ENCODE peak calls at places on chromosomes 13 and 19, in eight cellular contexts. P is mesenchymal stem cell; A is IMR-90; R is left lung; M is HCT116; X is CD4-positive, CD25-positive, alpha-beta regulatory T cell; E is heart left ventricle; K is thoracic aorta. Y is an unnamed sample. For H3K4me1, the result is how much of the 10 kb centered on the place peaks cover.

GRCh38 chr19:6362351-6362801 is 1.0 kb downstream of the CLPP start:
- DNase-seq in X (no peak), A (no peak), R (no peak), P (peak), K (no peak), E (no peak), M (no peak), Y (no peak)

GRCh38 chr13:74289861-74290260 is 155.7 kb upstream of the KLF12 start:
- DNase-seq in E (no peak), K (no peak), A (no peak), M (no peak), R (no peak), X (no peak), P (no peak), Y (no peak)

GRCh38 chr13:85798999-85799646 is at the start of gene SLITRK6:
- DNase-seq in K (no peak), X (no peak), E (no peak), A (peak), M (peak), P (peak), R (no peak), Y (no peak)

GRCh38 chr19:33280351-33280921 is 21.9 kb downstream of the CEBPA start:
- DNase-seq in E (no peak), K (no peak), M (no peak), X (no peak), R (no peak), A (no peak), P (no peak), Y (no peak)

GRCh38 chr19:16463991-16464575 is 7.7 kb downstream of the EPS15L1 start:
- DNase-seq in E (no peak), M (no peak), R (no peak), K (no peak), P (peak), X (no peak), A (peak), Y (no peak)

GRCh38 chr13:32585625-32586021 is 629 bp upstream of the PDS5B start:
- DNase-seq in P (no peak), X (no peak), M (no peak), E (no peak), R (no peak), K (no peak), A (no peak), Y (no peak)

GRCh38 chr19:15197275-15198005 is 3.4 kb downstream of the NOTCH3 start:
- DNase-seq in P (no peak), K (no peak), E (no peak), X (no peak), M (no peak), A (peak), R (no peak), Y (no peak)

GRCh38 chr13:30605052-30605451 is 12.7 kb upstream of the USPL1 start:
- DNase-seq in E (no peak), P (no peak), X (no peak), K (no peak), A (no peak), R (no peak), M (no peak), Y (no peak)

GRCh38 chr19:50333737-50334617 is 4.8 kb upstream of the KCNC3 start:
- DNase-seq in E (peak), M (no peak), A (no peak), P (peak), X (peak), R (peak), K (no peak), Y (peak)

GRCh38 chr19:57708641-57709354 is at the start of gene ZNF154:
- DNase-seq in K (no peak), M (no peak), A (peak), E (peak), X (peak), R (peak), P (peak), Y (peak)

GRCh38 chr13:42110410-42111155 is 62.1 kb downstream of the DGKH start:
- DNase-seq in X (peak), K (no peak), A (peak), M (peak), R (no peak), P (peak), E (no peak), Y (no peak)

GRCh38 chr13:30796132-30796832 is 60.9 kb downstream of the ALOX5AP start:
- DNase-seq in M (no peak), K (no peak), P (peak), X (no peak), R (no peak), E (no peak), A (peak), Y (no peak)

GRCh38 chr13:20945952-20946383 is 43.4 kb upstream of the XPO4 start:
- DNase-seq in K (no peak), M (no peak), A (no peak), E (no peak), R (peak), X (no peak), P (peak), Y (peak)

GRCh38 chr13:109857325-109857724 is 70.9 kb upstream of the IRS2 start:
- DNase-seq in M (no peak), A (no peak), P (no peak), E (no peak), K (no peak), X (no peak), R (no peak), Y (no peak)

GRCh38 chr13:51380269-51380668 is 40.8 kb downstream of the SERPINE3 start:
- DNase-seq in P (no peak), X (no peak), E (no peak), K (no peak), R (no peak), A (peak), M (no peak), Y (no peak)

GRCh38 chr13:86933676-86934075 is 737.5 kb upstream of the SLITRK5 start:
- DNase-seq in A (no peak), M (no peak), K (no peak), X (no peak), R (no peak), P (no peak), E (no peak), Y (no peak)

GRCh38 chr13:93558637-93559036 is 332.0 kb downstream of the GPC6 start:
- DNase-seq in X (no peak), K (no peak), P (peak), E (no peak), M (no peak), A (peak), R (no peak), Y (no peak)

GRCh38 chr19:11196406-11197287 is 698 bp downstream of the KANK2 start:
- DNase-seq in R (no peak), K (no peak), A (peak), E (peak), X (no peak), P (peak), M (no peak), Y (peak)

GRCh38 chr13:86909318-86909717 is 761.9 kb upstream of the SLITRK5 start:
- DNase-seq in X (no peak), R (no peak), P (no peak), A (no peak), K (no peak), E (no peak), M (no peak), Y (no peak)

GRCh38 chr13:38804536-38804935 is 117.7 kb downstream of the FREM2 start:
- DNase-seq in P (no peak), E (no peak), A (no peak), K (no peak), M (no peak), R (no peak), X (no peak), Y (no peak)

GRCh38 chr13:73922728-73923393 is 211.3 kb downstream of the KLF12 start:
- DNase-seq in K (no peak), P (no peak), E (no peak), X (no peak), R (no peak), A (peak), M (no peak), Y (no peak)

GRCh38 chr19:5262721-5263120 is 77.9 kb downstream of the PTPRS start:
- DNase-seq in E (no peak), M (no peak), K (no peak), R (no peak), A (no peak), P (no peak), X (no peak), Y (no peak)

GRCh38 chr13:95706356-95706755 is 29.4 kb downstream of the DNAJC3 start:
- DNase-seq in A (no peak), X (no peak), K (no peak), R (no peak), M (no peak), E (no peak), P (no peak), Y (no peak)

GRCh38 chr13:37010424-37010823 is 9.8 kb downstream of the EXOSC8 start:
- DNase-seq in X (no peak), A (no peak), M (no peak), K (no peak), R (no peak), E (no peak), P (no peak), Y (no peak)

GRCh38 chr19:6773323-6773931 is 919 bp downstream of the VAV1 start:
- DNase-seq in P (no peak), A (no peak), E (peak), K (no peak), R (peak), X (peak), M (no peak), Y (peak)

GRCh38 chr13:99281811-99282263 is 23.7 kb upstream of the GPR18 start:
- DNase-seq in A (no peak), M (no peak), P (no peak), K (peak), R (peak), X (peak), E (peak), Y (peak)

GRCh38 chr13:71522976-71523517 is 344.0 kb downstream of the DACH1 start:
- DNase-seq in K (no peak), A (no peak), M (no peak), P (no peak), R (no peak), X (no peak), E (no peak), Y (no peak)

GRCh38 chr13:82758056-82758455 is 1124.2 kb downstream of the SLITRK1 start:
- DNase-seq in P (no peak), E (no peak), M (peak), R (no peak), A (peak), X (no peak), K (no peak), Y (no peak)

GRCh38 chr13:59444210-59444857 is 719.4 kb downstream of the DIAPH3 start:
- DNase-seq in M (no peak), A (no peak), R (no peak), P (no peak), E (no peak), X (no peak), K (no peak), Y (no peak)

GRCh38 chr13:66627512-66627911 is 602.6 kb downstream of the PCDH9 start:
- DNase-seq in X (no peak), P (no peak), R (no peak), E (no peak), M (no peak), A (no peak), K (no peak), Y (no peak)

GRCh38 chr19:28221736-28222135 is 991.2 kb downstream of the UQCRFS1 start:
- DNase-seq in K (no peak), E (no peak), R (no peak), M (no peak), P (no peak), A (no peak), X (no peak), Y (no peak)

GRCh38 chr13:86986448-86986847 is 684.7 kb upstream of the SLITRK5 start:
- DNase-seq in X (no peak), P (peak), K (no peak), A (peak), E (no peak), R (no peak), M (no peak), Y (no peak)

GRCh38 chr13:113759525-113760137 is 605 bp downstream of the TMEM255B start:
- DNase-seq in M (no peak), E (no peak), X (no peak), A (peak), K (no peak), R (no peak), P (peak), Y (no peak)

GRCh38 chr19:37468961-37469777 is at the start of gene ZNF570:
- DNase-seq in M (no peak), A (peak), R (peak), K (peak), P (peak), X (peak), E (peak), Y (peak)

DNA sequence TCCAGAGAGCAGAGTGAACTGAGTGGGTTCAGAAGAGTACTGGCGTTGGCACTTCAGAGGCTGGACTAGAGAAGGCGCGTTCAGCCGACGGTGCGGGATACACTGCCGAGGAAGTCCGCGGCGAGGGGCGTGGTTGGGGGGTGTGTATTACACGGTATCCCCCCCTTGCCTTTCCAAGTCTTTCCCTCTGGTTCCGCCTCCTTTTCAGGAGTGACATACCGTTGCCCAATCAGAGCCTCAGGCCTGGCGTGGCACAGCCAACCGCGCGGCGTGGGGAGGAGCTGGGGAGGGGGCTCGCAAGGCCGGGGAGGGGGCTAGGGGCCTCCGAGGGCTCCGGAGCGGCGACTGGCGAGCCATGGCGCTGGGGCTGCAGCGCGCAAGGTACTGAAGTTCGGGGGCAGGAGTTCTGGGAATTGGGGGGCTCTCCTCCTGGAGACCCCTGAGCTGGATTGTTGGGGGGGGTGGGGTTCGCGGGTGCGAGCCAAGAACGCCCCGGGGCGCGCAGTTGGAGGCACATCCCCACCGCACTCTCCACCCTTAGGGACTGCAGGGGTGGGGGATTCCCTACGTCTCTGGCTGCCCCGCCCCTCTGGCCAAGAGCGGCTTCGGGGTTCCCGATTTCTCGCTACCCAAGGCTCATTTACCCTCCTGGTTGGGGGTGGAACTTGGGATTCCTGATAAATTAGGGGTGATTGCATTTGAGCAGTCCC is at the start of gene HIF3A:
- DNase-seq in X (no peak), K (no peak), E (peak), P (peak), A (no peak), M (no peak), R (peak), Y (peak)
- H3K4me1 ChIP-seq in X (under half), K (under half), E (under half), P (under half), A (under half), M (under half), R (half or more), Y (under half)

DNA sequence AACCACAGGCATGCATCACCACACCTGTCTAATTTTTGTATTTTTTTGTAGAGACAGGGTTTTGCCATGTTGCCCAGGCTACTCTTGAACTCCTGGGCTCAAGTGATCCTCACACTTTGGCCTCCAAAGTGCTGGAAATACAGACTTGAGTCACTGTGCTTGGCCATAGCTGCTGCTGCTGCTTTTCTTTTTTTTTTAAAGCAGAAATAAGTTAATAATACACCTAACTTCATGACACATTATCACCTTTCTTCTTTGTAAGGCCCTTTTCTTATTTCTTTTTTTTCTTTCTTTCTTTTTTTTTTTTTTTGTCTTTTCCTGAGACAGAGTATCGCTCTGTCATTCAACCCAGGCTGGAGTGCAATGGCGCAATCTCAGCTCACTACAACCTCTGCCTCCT is 8.6 kb downstream of the SHKBP1 start:
- DNase-seq in E (no peak), M (no peak), A (no peak), P (no peak), K (no peak), R (no peak), X (no peak), Y (no peak)
- H3K27ac ChIP-seq in E (no peak), M (no peak), A (no peak), P (peak), K (no peak), R (no peak), X (no peak), Y (no peak)

GRCh38 chr19:46605356-46605821 is 4.3 kb downstream of the CALM3 start:
- DNase-seq in M (no peak), X (no peak), P (no peak), E (no peak), A (no peak), K (no peak), R (no peak), Y (no peak)

GRCh38 chr19:46606019-46606418 is 4.9 kb downstream of the CALM3 start:
- DNase-seq in A (no peak), E (no peak), M (no peak), P (no peak), X (no peak), K (no peak), R (no peak), Y (no peak)

GRCh38 chr19:46608178-46608577 is 7.0 kb downstream of the CALM3 start:
- DNase-seq in M (no peak), E (no peak), P (no peak), K (no peak), X (no peak), A (no peak), R (no peak), Y (no peak)

GRCh38 chr19:46607441-46607841 is 6.3 kb downstream of the CALM3 start:
- DNase-seq in P (no peak), X (no peak), E (no peak), M (no peak), K (no peak), A (no peak), R (peak), Y (no peak)

GRCh38 chr19:46606681-46607440 is 5.7 kb downstream of the CALM3 start:
- DNase-seq in X (no peak), M (no peak), K (no peak), P (no peak), R (no peak), A (no peak), E (no peak), Y (no peak)
- H3K4me1 ChIP-seq in X (under half), M (under half), K (under half), P (under half), R (under half), A (under half), E (under half), Y (half or more)

GRCh38 chr19:12937243-12938053 is 961 bp upstream of the CALR start:
- DNase-seq in M (no peak), P (peak), R (peak), K (no peak), A (no peak), E (no peak), X (no peak), Y (no peak)
- H3K27ac ChIP-seq in M (peak), P (peak), R (peak), K (peak), A (peak), E (peak), X (peak), Y (peak)

Y was measured in left ventricle myocardium inferior.